ENCODE peak calls at places on chromosome 3, in seven cellular contexts. U is upper lobe of left lung, W is adrenal gland, Q is HepG2, L is NB4, Z is sigmoid colon, F is A549. P is an unnamed sample.

GRCh38 chr3:25348996-25349576 is 79.0 kb upstream of the RARB start:
- DNase-seq in U (no peak), W (peak), Q (no peak), L (no peak), Z (no peak), F (no peak), P (no peak)

GRCh38 chr3:69838696-69839515 is 99.6 kb downstream of the MITF start:
- DNase-seq in U (no peak), W (no peak), Q (no peak), L (no peak), Z (no peak), F (no peak), P (no peak)

GRCh38 chr3:52471371-52472238 is 16.2 kb downstream of the NISCH start:
- DNase-seq in U (peak), W (peak), Q (no peak), L (peak), Z (no peak), F (peak), P (peak)

GRCh38 chr3:78687520-78687919 is 1080.3 kb downstream of the ROBO1 start:
- DNase-seq in U (no peak), W (no peak), Q (no peak), L (no peak), Z (no peak), F (no peak), P (no peak)

GRCh38 chr3:124142389-124142970 is 150.6 kb upstream of the ROPN1 start:
- DNase-seq in U (no peak), W (no peak), Q (no peak), L (no peak), Z (no peak), F (no peak), P (no peak)

GRCh38 chr3:42446111-42447050 is 36.0 kb upstream of the LYZL4 start:
- DNase-seq in U (no peak), W (no peak), Q (no peak), L (no peak), Z (no peak), F (no peak), P (no peak)

GRCh38 chr3:94429517-94429916 is 366.7 kb downstream of the NSUN3 start:
- DNase-seq in U (no peak), W (no peak), Q (no peak), L (no peak), Z (no peak), F (no peak), P (no peak)

GRCh38 chr3:54999159-54999558 is 71.3 kb upstream of the LRTM1 start:
- DNase-seq in U (no peak), W (no peak), Q (peak), L (peak), Z (no peak), F (peak), P (no peak)

GRCh38 chr3:178663572-178663971 is 127.3 kb downstream of the KCNMB2 start:
- DNase-seq in U (no peak), W (no peak), Q (no peak), L (no peak), Z (no peak), F (no peak), P (no peak)

GRCh38 chr3:191154827-191155226 is 44.2 kb upstream of the OSTN start:
- DNase-seq in U (no peak), W (no peak), Q (no peak), L (no peak), Z (no peak), F (no peak), P (no peak)

GRCh38 chr3:13405614-13406013 is 14.5 kb downstream of the NUP210 start:
- DNase-seq in U (no peak), W (no peak), Q (no peak), L (no peak), Z (no peak), F (no peak), P (no peak)

GRCh38 chr3:157588386-157589060 is 85.3 kb upstream of the VEPH1 start:
- DNase-seq in U (no peak), W (no peak), Q (no peak), L (no peak), Z (no peak), F (no peak), P (no peak)

GRCh38 chr3:142724682-142725351 is 983 bp downstream of the TRPC1 start:
- DNase-seq in U (peak), W (peak), Q (peak), L (no peak), Z (peak), F (peak), P (peak)

GRCh38 chr3:142726017-142726416 is 2.2 kb downstream of the TRPC1 start:
- DNase-seq in U (no peak), W (no peak), Q (no peak), L (no peak), Z (no peak), F (no peak), P (no peak)

GRCh38 chr3:142725352-142725739 is 1.5 kb downstream of the TRPC1 start:
- DNase-seq in U (no peak), W (no peak), Q (no peak), L (no peak), Z (no peak), F (no peak), P (no peak)

GRCh38 chr3:142723665-142723967 is 218 bp upstream of the TRPC1 start:
- DNase-seq in U (no peak), W (no peak), Q (no peak), L (no peak), Z (no peak), F (no peak), P (no peak)

DNA sequence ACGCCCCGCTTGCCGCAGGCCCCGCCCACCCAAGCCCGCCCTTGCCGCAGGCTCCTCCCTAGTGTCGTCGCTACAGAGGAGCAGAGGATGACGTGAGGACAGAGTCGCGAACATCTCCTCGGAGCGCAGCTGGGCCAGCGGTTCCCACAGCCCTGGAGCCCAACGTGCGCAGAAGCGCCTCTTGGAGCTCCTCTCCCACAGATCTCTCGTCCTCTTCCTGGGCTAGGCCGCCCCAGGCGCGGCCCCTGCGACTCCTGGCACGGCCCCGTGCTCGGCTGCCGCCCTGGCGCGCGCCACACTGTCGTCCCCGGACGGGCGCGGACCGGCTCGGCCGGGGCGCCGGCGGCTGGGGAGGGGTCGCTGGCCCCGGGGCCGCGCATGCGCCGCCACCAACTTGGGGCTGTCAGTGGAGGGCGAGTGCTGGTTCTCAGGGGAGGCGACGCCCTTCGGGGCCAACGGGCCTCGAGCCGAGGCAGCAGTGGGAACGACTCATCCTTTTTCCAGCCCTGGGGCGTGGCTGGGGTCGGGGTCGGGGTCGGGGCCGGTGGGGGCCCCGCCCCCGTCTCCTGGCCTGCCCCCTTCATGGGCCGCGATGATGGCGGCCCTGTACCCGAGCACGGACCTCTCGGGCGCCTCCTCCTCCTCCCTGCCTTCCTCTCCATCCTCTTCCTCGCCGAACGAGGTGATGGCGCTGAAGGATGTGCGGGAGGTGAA is at the start of gene TRPC1:
- DNase-seq in U (peak), W (peak), Q (peak), L (peak), Z (peak), F (peak), P (peak)
- TF ChIP-seq POLR2A in U (peak), W (peak), Q (peak), L (peak), Z (peak), F (peak), P (no peak)

DNA sequence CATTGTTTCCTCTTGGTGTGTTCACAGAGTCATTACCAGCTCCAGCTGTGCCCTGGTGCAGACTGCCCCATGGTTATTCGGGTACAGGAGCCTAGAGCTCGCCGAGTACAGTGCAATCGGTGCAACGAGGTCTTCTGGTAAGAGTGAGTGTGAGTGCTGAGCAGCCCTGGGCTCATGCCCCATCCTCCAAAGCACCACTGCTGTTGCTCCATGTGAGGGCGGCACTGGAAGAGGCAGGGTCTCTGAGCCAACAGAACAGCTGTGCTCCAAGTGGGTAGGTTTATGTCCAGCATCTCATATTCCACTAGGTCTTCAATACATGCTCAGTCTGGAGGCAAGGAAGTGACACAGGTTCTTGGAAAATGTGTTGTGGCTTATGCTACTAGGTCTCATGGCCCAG is 19.5 kb upstream of the P4HTM start:
- DNase-seq in U (no peak), W (no peak), Q (no peak), L (no peak), Z (no peak), F (no peak), P (no peak)
- TF ChIP-seq POLR2A in U (no peak), W (no peak), Q (no peak), L (no peak), Z (no peak), F (no peak), P (no peak)

GRCh38 chr3:9843715-9844438 is at the start of gene RPUSD3:
- DNase-seq in U (peak), W (peak), Q (peak), L (peak), Z (peak), F (peak), P (peak)
- TF ChIP-seq POLR2A in U (peak), W (peak), Q (no peak), L (peak), Z (no peak), F (peak), P (peak)

GRCh38 chr3:136753112-136753939 is 1.1 kb upstream of the STAG1 start:
- DNase-seq in U (no peak), W (no peak), Q (no peak), L (peak), Z (no peak), F (no peak), P (no peak)

GRCh38 chr3:136750922-136751258 is 1.3 kb downstream of the STAG1 start:
- DNase-seq in U (no peak), W (no peak), Q (no peak), L (no peak), Z (no peak), F (no peak), P (no peak)

GRCh38 chr3:136751259-136752045 is 726 bp downstream of the STAG1 start:
- DNase-seq in U (peak), W (peak), Q (peak), L (peak), Z (peak), F (peak), P (peak)

GRCh38 chr3:136752046-136752326 is 192 bp downstream of the STAG1 start:
- DNase-seq in U (peak), W (no peak), Q (no peak), L (no peak), Z (no peak), F (no peak), P (no peak)

GRCh38 chr3:136752327-136753111 is at the start of gene STAG1:
- DNase-seq in U (peak), W (peak), Q (peak), L (peak), Z (peak), F (peak), P (peak)
- TF ChIP-seq POLR2A in U (peak), W (peak), Q (peak), L (peak), Z (peak), F (peak), P (no peak)

DNA sequence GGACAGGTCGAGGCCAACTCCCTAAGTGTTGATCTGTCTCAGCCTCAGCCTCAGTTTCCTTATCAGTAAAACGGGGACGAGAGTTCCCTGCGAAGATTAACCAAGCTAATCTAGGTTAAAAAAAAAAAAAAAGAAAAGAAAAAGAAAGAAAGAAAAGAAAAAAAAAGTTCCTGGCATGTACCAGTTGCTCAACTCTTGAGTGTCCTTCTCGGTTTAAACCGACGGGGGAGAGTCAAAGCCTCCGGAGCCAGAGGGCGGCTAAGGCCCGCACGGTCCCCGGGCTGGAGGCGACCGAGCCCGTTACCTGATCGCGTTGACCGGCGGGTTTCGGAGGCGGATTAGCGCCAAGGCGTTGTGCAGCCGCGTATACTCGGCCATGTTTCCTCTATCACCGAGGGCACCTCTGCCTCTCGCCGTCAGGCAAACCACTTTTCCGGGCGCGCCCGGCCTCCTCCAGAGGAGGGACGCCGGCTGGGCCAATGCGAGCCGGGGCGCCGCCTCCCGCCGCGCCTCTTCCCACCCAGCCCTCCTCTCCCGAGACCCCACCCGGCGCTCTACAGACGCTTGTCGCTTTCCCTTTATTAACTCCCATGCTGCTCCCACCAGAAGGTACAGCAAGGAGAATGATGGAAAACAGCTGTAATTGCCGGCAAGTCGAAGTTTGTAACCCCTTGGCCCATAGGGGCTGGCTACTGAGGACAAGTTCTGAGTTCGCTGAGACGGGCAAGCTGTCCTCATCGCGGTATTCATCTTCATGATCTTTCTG is at the start of gene EHHADH:
- DNase-seq in U (peak), W (peak), Q (peak), L (peak), Z (peak), F (peak), P (peak)
- TF ChIP-seq POLR2A in U (peak), W (peak), Q (peak), L (peak), Z (peak), F (peak), P (no peak)

DNA sequence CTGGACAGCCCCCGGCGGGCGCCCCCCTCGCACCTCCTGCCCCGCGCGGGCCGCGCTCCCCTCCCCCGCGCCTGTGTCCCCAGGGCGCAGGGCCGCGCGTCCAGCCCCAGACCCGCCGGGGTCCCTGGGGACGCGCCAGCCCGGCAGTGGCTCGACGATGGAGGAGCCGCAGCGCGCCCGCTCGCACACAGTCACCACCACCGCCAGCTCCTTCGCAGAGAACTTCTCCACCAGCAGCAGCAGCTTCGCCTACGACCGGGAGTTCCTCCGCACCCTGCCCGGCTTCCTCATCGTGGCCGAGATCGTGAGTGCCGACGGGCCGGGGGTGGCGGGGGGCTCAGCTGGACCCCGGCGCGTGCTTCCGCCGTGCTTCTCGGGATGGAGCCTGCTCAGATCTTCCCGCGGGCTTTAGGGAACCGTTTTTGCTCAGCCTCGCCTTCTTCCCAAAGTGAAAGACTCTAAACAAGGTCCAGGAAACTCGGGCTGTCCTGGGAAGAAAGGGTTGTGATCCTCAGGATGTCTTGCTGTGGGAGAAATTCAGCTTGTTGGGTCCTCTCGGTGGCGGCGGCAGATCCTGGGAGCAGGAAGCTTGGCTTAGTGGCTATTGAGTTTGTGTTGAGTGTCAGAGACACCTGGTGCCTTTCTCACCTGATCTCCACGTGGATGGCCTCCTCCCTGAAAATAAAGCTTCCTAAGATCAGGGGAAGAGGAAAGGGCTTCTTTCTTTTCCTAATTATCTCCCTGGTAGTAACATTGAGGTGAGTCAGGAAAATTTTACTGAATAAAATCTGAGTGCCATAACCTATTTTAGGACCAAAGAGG is 547 bp downstream of the CMTM8 start:
- DNase-seq in U (peak), W (peak), Q (no peak), L (peak), Z (no peak), F (peak), P (no peak)
- TF ChIP-seq POLR2A in U (no peak), W (no peak), Q (no peak), L (no peak), Z (no peak), F (no peak), P (no peak)

DNA sequence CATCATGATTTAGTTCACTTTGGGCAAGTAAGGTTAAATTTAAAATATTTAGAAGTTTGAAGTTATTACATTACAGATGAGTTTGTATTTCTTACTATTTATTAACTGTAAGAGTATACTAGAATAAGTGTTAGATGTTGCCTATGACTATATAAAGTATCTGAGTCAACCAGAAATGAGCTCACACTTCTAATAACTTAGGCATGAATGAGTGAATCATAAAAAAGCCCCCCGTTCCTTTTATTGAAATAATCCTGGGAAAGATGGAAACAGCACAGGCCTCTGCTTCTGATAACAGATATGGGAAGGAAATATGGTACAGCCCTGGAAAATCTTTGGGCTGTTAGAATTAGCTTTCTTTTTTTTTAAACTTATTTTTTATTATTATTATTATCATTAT is 66.6 kb upstream of the TGFBR2 start:
- DNase-seq in U (no peak), W (no peak), Q (no peak), L (no peak), Z (no peak), F (no peak), P (no peak)
- TF ChIP-seq POLR2A in U (no peak), W (no peak), Q (no peak), L (no peak), Z (no peak), F (no peak), P (no peak)

DNA sequence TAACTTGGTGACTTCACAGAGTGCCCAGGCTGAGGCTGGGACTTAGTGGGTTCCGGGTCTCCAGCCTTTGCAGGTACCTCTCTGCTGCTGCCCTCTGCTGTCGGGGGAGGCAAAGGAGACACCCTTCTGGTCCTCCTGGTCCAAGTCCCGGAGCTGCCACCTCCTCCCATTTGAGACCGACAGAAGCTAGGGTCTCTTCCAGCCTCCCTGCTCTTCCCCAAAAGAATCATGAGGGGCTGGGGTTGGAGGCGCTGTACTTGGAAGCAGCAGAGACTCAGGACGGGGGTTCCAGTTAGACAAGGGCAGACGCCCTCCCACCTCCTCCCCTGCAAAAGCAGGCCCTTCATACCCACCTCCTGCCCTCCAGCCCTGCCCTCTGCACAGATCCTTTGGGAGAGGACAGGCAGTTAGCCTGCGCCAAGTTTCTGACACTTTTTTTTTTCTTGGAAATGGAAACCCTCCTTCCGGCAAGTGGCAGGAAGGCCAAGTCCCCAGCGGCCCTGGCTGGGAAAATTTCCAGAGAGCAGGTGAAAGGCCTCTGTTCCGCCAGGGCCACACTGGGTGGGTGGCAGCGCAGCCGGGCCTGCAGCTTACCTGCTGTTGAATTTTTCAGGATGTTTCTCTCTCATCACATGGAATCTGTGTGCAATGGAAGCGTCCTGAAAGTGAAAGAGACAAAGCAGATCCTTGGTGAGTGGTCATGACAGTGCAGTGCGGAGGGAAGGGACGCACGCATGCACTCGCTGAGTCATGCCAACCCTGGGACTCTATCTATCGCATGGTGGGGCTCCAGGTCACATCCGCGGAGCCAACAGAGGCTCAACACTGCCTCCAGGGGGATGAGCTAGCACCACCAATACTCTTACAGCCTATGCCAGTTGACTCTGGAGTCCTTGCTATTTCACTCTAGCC is 119.9 kb downstream of the DGKG start:
- DNase-seq in U (peak), W (peak), Q (peak), L (peak), Z (peak), F (peak), P (peak)
- TF ChIP-seq POLR2A in U (no peak), W (peak), Q (peak), L (no peak), Z (no peak), F (peak), P (no peak)

P was measured in breast epithelium.